ENCODE peak calls at places on chromosomes 11 and 22, in four cellular contexts. One of them, this sample, is unnamed.

GRCh38 chr11:102458531-102458930 is 6.0 kb upstream of the TMEM123 start:
- DNase-seq in HCT116: no peak
- DNase-seq in adrenal gland: no peak
- DNase-seq in thoracic aorta: no peak
- DNase-seq in this sample: no peak

GRCh38 chr11:35330924-35331323 is 88.4 kb downstream of the SLC1A2 start:
- DNase-seq in HCT116: no peak
- DNase-seq in adrenal gland: no peak
- DNase-seq in thoracic aorta: no peak
- DNase-seq in this sample: no peak

GRCh38 chr11:33685061-33685460 is 15.6 kb downstream of the C11orf91 start:
- DNase-seq in HCT116: no peak
- DNase-seq in adrenal gland: no peak
- DNase-seq in thoracic aorta: no peak
- DNase-seq in this sample: no peak

GRCh38 chr22:37457093-37457893 is 28.9 kb downstream of the MFNG start:
- DNase-seq in HCT116: peak
- DNase-seq in adrenal gland: peak
- DNase-seq in thoracic aorta: peak
- DNase-seq in this sample: peak

GRCh38 chr22:38781033-38781432 is 12.9 kb downstream of the DNAL4 start:
- DNase-seq in HCT116: no peak
- DNase-seq in adrenal gland: no peak
- DNase-seq in thoracic aorta: no peak
- DNase-seq in this sample: no peak

GRCh38 chr11:91104237-91104636 is 881.4 kb upstream of the CHORDC1 start:
- DNase-seq in HCT116: no peak
- DNase-seq in adrenal gland: no peak
- DNase-seq in thoracic aorta: no peak
- DNase-seq in this sample: peak

GRCh38 chr22:38415046-38415445 is 40.0 kb downstream of the KCNJ4 start:
- DNase-seq in HCT116: no peak
- DNase-seq in adrenal gland: no peak
- DNase-seq in thoracic aorta: no peak
- DNase-seq in this sample: no peak

GRCh38 chr11:103272876-103273275 is 163.7 kb downstream of the DYNC2H1 start:
- DNase-seq in HCT116: no peak
- DNase-seq in adrenal gland: no peak
- DNase-seq in thoracic aorta: no peak
- DNase-seq in this sample: no peak

GRCh38 chr22:48782817-48783511 is 1044.7 kb downstream of the BRD1 start:
- DNase-seq in HCT116: peak
- DNase-seq in adrenal gland: no peak
- DNase-seq in thoracic aorta: no peak
- DNase-seq in this sample: no peak

GRCh38 chr22:28568099-28568498 is 111.5 kb downstream of the TTC28 start:
- DNase-seq in HCT116: no peak
- DNase-seq in adrenal gland: no peak
- DNase-seq in thoracic aorta: no peak
- DNase-seq in this sample: no peak
- H3K27ac ChIP-seq in HCT116: no peak
- H3K27ac ChIP-seq in adrenal gland: no peak
- H3K27ac ChIP-seq in thoracic aorta: no peak
- H3K27ac ChIP-seq in this sample: no peak

GRCh38 chr11:123052884-123053721 is 8.8 kb downstream of the HSPA8 start:
- DNase-seq in HCT116: no peak
- DNase-seq in adrenal gland: no peak
- DNase-seq in thoracic aorta: no peak
- DNase-seq in this sample: no peak
- H3K27ac ChIP-seq in HCT116: no peak
- H3K27ac ChIP-seq in adrenal gland: no peak
- H3K27ac ChIP-seq in thoracic aorta: no peak
- H3K27ac ChIP-seq in this sample: no peak

GRCh38 chr22:27651486-27651885 is 150.1 kb downstream of the MN1 start:
- DNase-seq in HCT116: no peak
- DNase-seq in adrenal gland: no peak
- DNase-seq in thoracic aorta: no peak
- DNase-seq in this sample: no peak
- H3K27ac ChIP-seq in HCT116: no peak
- H3K27ac ChIP-seq in adrenal gland: no peak
- H3K27ac ChIP-seq in thoracic aorta: peak
- H3K27ac ChIP-seq in this sample: no peak

GRCh38 chr22:43827336-43827735 is 15.2 kb upstream of the EFCAB6 start:
- DNase-seq in HCT116: no peak
- DNase-seq in adrenal gland: no peak
- DNase-seq in thoracic aorta: no peak
- DNase-seq in this sample: no peak

GRCh38 chr22:43827926-43828710 is 16.0 kb upstream of the EFCAB6 start:
- DNase-seq in HCT116: no peak
- DNase-seq in adrenal gland: no peak
- DNase-seq in thoracic aorta: no peak
- DNase-seq in this sample: no peak

GRCh38 chr22:43829904-43830851 is 18.1 kb upstream of the EFCAB6 start:
- DNase-seq in HCT116: no peak
- DNase-seq in adrenal gland: no peak
- DNase-seq in thoracic aorta: no peak
- DNase-seq in this sample: no peak

GRCh38 chr22:43829448-43829821 is 17.3 kb upstream of the EFCAB6 start:
- DNase-seq in HCT116: no peak
- DNase-seq in adrenal gland: no peak
- DNase-seq in thoracic aorta: no peak
- DNase-seq in this sample: no peak

GRCh38 chr22:43828711-43829447 is 16.8 kb upstream of the EFCAB6 start:
- DNase-seq in HCT116: no peak
- DNase-seq in adrenal gland: no peak
- DNase-seq in thoracic aorta: no peak
- DNase-seq in this sample: no peak
- H3K27ac ChIP-seq in HCT116: no peak
- H3K27ac ChIP-seq in adrenal gland: no peak
- H3K27ac ChIP-seq in thoracic aorta: no peak
- H3K27ac ChIP-seq in this sample: no peak

GRCh38 chr11:125371451-125371935 is 124.6 kb downstream of the FEZ1 start:
- DNase-seq in HCT116: no peak
- DNase-seq in adrenal gland: no peak
- DNase-seq in thoracic aorta: no peak
- DNase-seq in this sample: no peak
- H3K27ac ChIP-seq in HCT116: no peak
- H3K27ac ChIP-seq in adrenal gland: no peak
- H3K27ac ChIP-seq in thoracic aorta: no peak
- H3K27ac ChIP-seq in this sample: no peak

GRCh38 chr11:126088999-126089398 is 26.3 kb upstream of the CDON start:
- DNase-seq in HCT116: no peak
- DNase-seq in adrenal gland: no peak
- DNase-seq in thoracic aorta: no peak
- DNase-seq in this sample: no peak
- H3K27ac ChIP-seq in HCT116: no peak
- H3K27ac ChIP-seq in adrenal gland: no peak
- H3K27ac ChIP-seq in thoracic aorta: no peak
- H3K27ac ChIP-seq in this sample: no peak

DNA sequence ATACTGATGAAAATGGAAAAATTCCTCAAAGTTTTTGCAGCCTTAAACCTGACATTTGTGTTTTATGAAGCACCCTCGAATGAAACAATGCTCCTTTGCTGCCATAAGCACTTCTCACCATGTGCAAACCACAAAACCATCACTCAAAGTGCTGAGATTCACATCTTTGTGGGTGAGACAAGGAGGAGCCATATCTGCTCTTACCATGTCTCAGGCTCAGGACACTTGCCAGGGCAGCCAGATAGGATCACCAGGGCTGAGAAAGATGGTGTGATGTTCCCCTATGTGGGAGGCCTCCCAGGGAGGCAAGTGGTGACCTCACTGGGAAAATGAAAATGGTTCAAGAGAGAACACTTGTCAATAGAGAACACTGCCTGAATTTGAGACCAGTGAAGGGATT is 120.4 kb downstream of the CCDC34 start:
- DNase-seq in HCT116: no peak
- DNase-seq in adrenal gland: no peak
- DNase-seq in thoracic aorta: no peak
- DNase-seq in this sample: no peak
- H3K27ac ChIP-seq in HCT116: no peak
- H3K27ac ChIP-seq in adrenal gland: no peak
- H3K27ac ChIP-seq in thoracic aorta: no peak
- H3K27ac ChIP-seq in this sample: no peak

DNA sequence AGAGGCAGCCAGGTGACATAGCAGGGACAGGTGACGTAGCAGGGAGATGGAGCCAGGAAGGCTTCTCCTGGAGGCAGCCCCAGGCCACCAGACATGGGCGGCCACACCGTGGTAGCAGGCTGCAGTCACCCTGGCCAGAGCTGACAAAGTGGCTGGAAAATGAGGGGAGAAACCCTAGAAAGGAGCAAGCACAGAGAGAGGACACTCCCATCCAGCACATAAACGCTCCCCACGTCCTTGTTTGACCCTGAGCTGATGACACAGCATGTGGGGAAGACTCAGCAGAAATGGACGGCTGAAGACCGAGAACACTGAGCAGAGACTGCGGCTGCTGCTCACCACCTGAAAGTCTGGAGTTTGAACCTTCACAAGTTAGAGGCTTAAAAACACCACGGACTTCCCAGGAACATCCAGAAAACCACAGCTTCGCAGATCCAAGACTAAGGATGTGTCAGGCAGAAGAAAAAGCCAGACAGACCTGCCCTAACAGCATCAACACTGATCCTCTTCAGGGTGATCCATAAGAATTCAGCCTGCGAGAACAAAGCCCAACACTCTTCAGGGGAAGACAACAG is 28.7 kb downstream of the DRD4 start:
- DNase-seq in HCT116: no peak
- DNase-seq in adrenal gland: peak
- DNase-seq in thoracic aorta: no peak
- DNase-seq in this sample: no peak
- H3K27ac ChIP-seq in HCT116: no peak
- H3K27ac ChIP-seq in adrenal gland: peak
- H3K27ac ChIP-seq in thoracic aorta: no peak
- H3K27ac ChIP-seq in this sample: peak

DNA sequence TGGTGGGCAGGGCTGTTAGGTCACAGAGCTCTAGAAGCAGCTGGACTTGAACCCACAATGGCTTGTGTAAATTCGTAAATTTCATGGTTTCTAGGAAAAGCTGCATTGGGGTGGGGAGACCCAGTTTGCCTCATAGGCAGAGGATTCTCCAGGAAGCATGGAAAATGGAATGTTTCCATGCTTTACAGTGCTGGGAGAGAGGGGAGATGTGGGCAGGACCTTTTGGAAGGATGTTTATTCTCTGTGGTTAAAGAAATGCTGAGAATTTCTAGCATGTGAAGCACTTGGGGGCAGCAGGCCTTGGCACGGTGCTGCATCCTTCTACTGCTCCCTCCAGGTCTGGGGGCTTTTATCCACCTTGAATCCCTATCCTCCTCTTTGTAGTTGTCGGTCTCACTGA is 46.3 kb downstream of the TRAF6 start:
- DNase-seq in HCT116: no peak
- DNase-seq in adrenal gland: no peak
- DNase-seq in thoracic aorta: no peak
- DNase-seq in this sample: no peak
- H3K27ac ChIP-seq in HCT116: no peak
- H3K27ac ChIP-seq in adrenal gland: no peak
- H3K27ac ChIP-seq in thoracic aorta: no peak
- H3K27ac ChIP-seq in this sample: no peak